ENCODE peak calls at places on chromosomes 3 and 15, in four cellular contexts. C, P, K and D are unnamed samples.

GRCh38 chr3:18137958-18138357 is 287.2 kb downstream of the SATB1 start:
- DNase-seq in C (no peak), P (no peak), K (no peak), D (no peak)

GRCh38 chr3:127458698-127459097 is 131.8 kb downstream of the TPRA1 start:
- DNase-seq in C (peak; percentile 89), P (peak; percentile 45), K (no peak), D (no peak)

GRCh38 chr3:5202267-5202666 is 14.8 kb downstream of the EDEM1 start:
- DNase-seq in C (no peak), P (no peak), K (no peak), D (no peak)

GRCh38 chr15:96585634-96586386 is 255.3 kb downstream of the NR2F2 start:
- DNase-seq in C (no peak), P (peak; percentile 17), K (no peak), D (no peak)

GRCh38 chr3:167814441-167814951 is 79.0 kb downstream of the SERPINI1 start:
- DNase-seq in C (no peak), P (no peak), K (peak; percentile 63), D (peak; percentile 78)

GRCh38 chr3:23776352-23776891 is 29.3 kb upstream of the UBE2E1 start:
- DNase-seq in C (no peak), P (no peak), K (no peak), D (no peak)

GRCh38 chr3:127265581-127265981 is 22.3 kb downstream of the PRR20G start:
- DNase-seq in C (no peak), P (no peak), K (no peak), D (no peak)

GRCh38 chr3:58398669-58399333 is 34.8 kb downstream of the PDHB start:
- DNase-seq in C (no peak), P (no peak), K (no peak), D (no peak)

GRCh38 chr15:101710806-101711205 is 13.5 kb downstream of the TARS3 start:
- DNase-seq in C (no peak), P (no peak), K (peak; percentile 10), D (peak; percentile 39)

GRCh38 chr15:60396964-60397771 is 618 bp downstream of the ANXA2 start:
- DNase-seq in C (peak; percentile 64), P (peak; percentile 85), K (no peak), D (peak; percentile 69)

GRCh38 chr15:100109486-100110035 is 232.2 kb downstream of the ADAMTS17 start:
- DNase-seq in C (no peak), P (no peak), K (no peak), D (no peak)

GRCh38 chr3:52039846-52040245 is 16.5 kb downstream of the DUSP7 start:
- DNase-seq in C (no peak), P (no peak), K (peak; percentile 93), D (no peak)

GRCh38 chr15:87369269-87369668 is 887.3 kb downstream of the NTRK3 start:
- DNase-seq in C (no peak), P (no peak), K (no peak), D (no peak)

GRCh38 chr15:77506311-77507150 is 85.8 kb downstream of the HMG20A start:
- DNase-seq in C (no peak), P (no peak), K (no peak), D (no peak)

GRCh38 chr3:178505832-178506231 is 30.4 kb upstream of the KCNMB2 start:
- DNase-seq in C (no peak), P (no peak), K (no peak), D (no peak)

GRCh38 chr15:31372635-31373091 is 46.0 kb downstream of the KLF13 start:
- DNase-seq in C (peak; percentile 68), P (no peak), K (no peak), D (peak; percentile 48)

GRCh38 chr3:105398407-105398806 is 31.7 kb downstream of the ALCAM start:
- DNase-seq in C (no peak), P (no peak), K (no peak), D (no peak)

GRCh38 chr3:37852097-37852496 is 9.6 kb upstream of the CTDSPL start:
- DNase-seq in C (no peak), P (no peak), K (no peak), D (peak; percentile 32)
- TF ChIP-seq NR3C1 in C (no peak), P (no peak), K (no peak), D (no peak)

DNA sequence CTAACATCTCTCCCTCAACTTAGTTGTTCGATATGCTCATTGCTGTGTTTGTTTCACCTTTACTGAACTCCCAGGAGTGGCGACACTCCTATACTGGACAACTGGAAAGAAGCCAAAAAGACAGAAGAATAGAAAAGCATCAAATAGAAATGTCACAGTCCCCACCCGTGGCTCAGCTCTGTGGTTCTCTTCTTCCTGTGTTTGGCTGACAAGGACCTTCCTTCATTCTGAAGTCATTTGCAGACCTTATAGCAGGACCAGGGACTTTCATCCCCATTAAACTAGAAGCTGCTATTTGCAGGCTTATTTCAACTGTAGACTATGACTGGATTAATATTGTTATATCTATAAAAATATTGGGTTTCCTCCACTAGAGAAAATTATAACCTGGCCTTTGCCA is 125.9 kb downstream of the NECTIN3 start:
- DNase-seq in C (no peak), P (no peak), K (no peak), D (no peak)
- TF ChIP-seq NR3C1 in C (no peak), P (no peak), K (no peak), D (no peak)

GRCh38 chr15:74258456-74259323 is 22.6 kb downstream of the CCDC33 start:
- DNase-seq in C (no peak), P (no peak), K (no peak), D (no peak)
- TF ChIP-seq NR3C1 in C (no peak), P (no peak), K (no peak), D (no peak)

GRCh38 chr3:146928421-146929059 is 323.4 kb upstream of the PLSCR5 start:
- DNase-seq in C (no peak), P (no peak), K (no peak), D (no peak)

DNA sequence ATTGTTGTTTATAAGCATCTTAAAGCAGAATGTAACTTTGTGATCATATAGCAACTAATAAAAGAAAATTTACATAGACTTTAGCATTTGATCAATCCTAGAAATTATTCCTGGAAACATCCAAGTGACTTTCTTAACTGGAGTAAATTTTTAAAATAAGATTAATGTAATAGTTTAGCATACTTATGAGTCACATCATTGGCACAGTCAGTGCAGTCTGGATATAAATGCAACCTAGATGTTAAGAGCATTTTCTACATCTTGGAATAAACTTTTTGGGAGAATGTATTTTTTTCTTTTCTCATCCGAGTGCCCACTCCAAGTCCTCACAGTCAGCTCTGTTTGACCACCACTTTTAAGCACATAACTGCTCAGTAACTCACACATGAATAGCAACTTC is 324.6 kb upstream of the PLSCR5 start:
- DNase-seq in C (no peak), P (no peak), K (no peak), D (no peak)
- TF ChIP-seq NR3C1 in C (no peak), P (no peak), K (no peak), D (no peak)

GRCh38 chr3:176974303-176974702 is 223.0 kb downstream of the TBL1XR1 start:
- DNase-seq in C (no peak), P (no peak), K (no peak), D (no peak)
- TF ChIP-seq NR3C1 in C (no peak), P (no peak), K (no peak), D (no peak)

GRCh38 chr15:28182216-28182615 is 83.1 kb upstream of the OCA2 start:
- DNase-seq in C (no peak), P (no peak), K (no peak), D (no peak)
- TF ChIP-seq NR3C1 in C (no peak), P (no peak), K (no peak), D (no peak)

GRCh38 chr3:170222647-170223541 is 670 bp downstream of the PRKCI start:
- DNase-seq in C (peak; percentile 61), P (peak; percentile 75), K (peak; percentile 12), D (peak; percentile 41)
- TF ChIP-seq NR3C1 in C (no peak), P (no peak), K (no peak), D (no peak)